ENCODE peak calls at places on chromosomes 2 and 18, in five cellular contexts. X is GM23248; Q is cardiac septum; F is Peyer's patch; G is stimulated activated CD8-positive, alpha-beta memory T cell treated with anti-CD3 and anti-CD28 coated beads, Interleukin-15, amount 100 ng/mL, for 1 hour. U is an unnamed sample.

GRCh38 chr2:11175293-11175795 is 20.1 kb downstream of the SLC66A3 start:
- DNase-seq in Q (no peak), F (no peak), X (peak), G (no peak), U (peak)

GRCh38 chr18:40159141-40160017 is 1795.7 kb upstream of the PIK3C3 start:
- DNase-seq in F (no peak), X (peak), Q (no peak), G (no peak), U (peak)

GRCh38 chr2:241473399-241473798 is 35.0 kb downstream of the STK25 start:
- DNase-seq in X (no peak), F (no peak), G (no peak), Q (no peak), U (no peak)

GRCh38 chr18:72539861-72540260 is 4.3 kb downstream of the CBLN2 start:
- DNase-seq in X (no peak), Q (no peak), G (no peak), F (no peak), U (no peak)

GRCh38 chr2:225207026-225207425 is 164.8 kb upstream of the DOCK10 start:
- DNase-seq in Q (no peak), G (no peak), X (no peak), F (no peak), U (no peak)

GRCh38 chr2:204187513-204188088 is 251.0 kb downstream of the ICOS start:
- DNase-seq in G (no peak), F (no peak), Q (no peak), X (no peak), U (no peak)

GRCh38 chr2:168188011-168188410 is 59.4 kb downstream of the STK39 start:
- DNase-seq in F (no peak), G (no peak), X (no peak), Q (no peak), U (no peak)

GRCh38 chr2:42722328-42723190 is 41.4 kb downstream of the OXER1 start:
- DNase-seq in Q (no peak), G (no peak), X (peak), F (no peak), U (peak)

GRCh38 chr18:35756506-35757117 is 175.1 kb downstream of the GALNT1 start:
- DNase-seq in X (peak), F (no peak), Q (no peak), G (peak), U (peak)

GRCh38 chr2:74740395-74741075 is 86.5 kb downstream of the SEMA4F start:
- DNase-seq in G (no peak), F (peak), Q (peak), X (peak), U (peak)

GRCh38 chr2:174603280-174603679 is 5.7 kb upstream of the WIPF1 start:
- DNase-seq in X (peak), G (peak), Q (no peak), F (no peak), U (peak)

GRCh38 chr2:44168684-44169154 is at the start of gene PPM1B:
- DNase-seq in G (peak), X (no peak), F (peak), Q (peak), U (peak)

GRCh38 chr2:79087785-79088364 is at the start of gene REG1B:
- DNase-seq in F (no peak), Q (no peak), G (no peak), X (no peak), U (no peak)

GRCh38 chr2:86065512-86065911 is 40.2 kb downstream of the POLR1A start:
- DNase-seq in Q (no peak), G (no peak), X (peak), F (no peak), U (peak)

GRCh38 chr2:149040451-149040850 is 2.0 kb downstream of the LYPD6B start:
- DNase-seq in Q (no peak), X (peak), G (peak), F (no peak), U (no peak)

GRCh38 chr18:49784427-49785185 is 28.7 kb downstream of the ACAA2 start:
- DNase-seq in X (peak), G (no peak), F (no peak), Q (no peak), U (peak)

GRCh38 chr2:240791211-240791800 is 28.7 kb downstream of the KIF1A start:
- DNase-seq in G (no peak), Q (no peak), F (peak), X (no peak), U (no peak)

GRCh38 chr2:85089464-85090072 is 43.6 kb upstream of the TCF7L1 start:
- DNase-seq in X (no peak), G (no peak), Q (no peak), F (no peak), U (no peak)

GRCh38 chr2:121805767-121806145 is 50.3 kb downstream of the TSN start:
- DNase-seq in G (no peak), F (no peak), Q (no peak), X (no peak), U (no peak)

GRCh38 chr2:9306910-9307309 is 100.3 kb downstream of the ASAP2 start:
- DNase-seq in G (no peak), F (no peak), X (no peak), Q (no peak), U (no peak)

GRCh38 chr2:211447545-211447944 is 891.1 kb downstream of the CPS1 start:
- DNase-seq in G (no peak), Q (no peak), F (no peak), X (no peak), U (no peak)

GRCh38 chr18:48222118-48222517 is 187.1 kb downstream of the ZBTB7C start:
- DNase-seq in G (no peak), X (peak), Q (no peak), F (no peak), U (no peak)

GRCh38 chr2:98123286-98123685 is 36.3 kb downstream of the VWA3B start:
- DNase-seq in X (no peak), G (no peak), Q (no peak), F (no peak), U (no peak)

GRCh38 chr2:8502316-8502715 is 179.5 kb upstream of the ID2 start:
- DNase-seq in G (no peak), X (no peak), Q (peak), F (no peak), U (no peak)

GRCh38 chr2:44148997-44149396 is 19.7 kb upstream of the PPM1B start:
- DNase-seq in X (no peak), G (no peak), Q (no peak), F (no peak), U (no peak)

GRCh38 chr2:160679686-160680085 is 186.1 kb upstream of the RBMS1 start:
- DNase-seq in G (no peak), X (no peak), Q (no peak), F (no peak), U (no peak)

GRCh38 chr2:39902103-39902502 is 123.0 kb upstream of the THUMPD2 start:
- DNase-seq in G (no peak), Q (no peak), F (no peak), X (peak), U (peak)